ENCODE peak calls at places on chromosome 16, in seven cellular contexts. D, V, Q, T, G, R and I are unnamed samples.
A peak's percentile ranks its signal among the peaks of the same experiment; 100 is the strongest.

GRCh38 chr16:77993111-77993571 is 29.2 kb upstream of the CLEC3A start:
- DNase-seq in D (no peak), Q (peak; percentile 76), T (no peak), G (no peak), R (no peak), V (no peak), I (no peak)

GRCh38 chr16:87435399-87436224 is 43.5 kb downstream of the MAP1LC3B start:
- DNase-seq in D (peak; percentile 37), R (no peak), Q (peak; percentile 87), G (no peak), V (no peak), T (no peak), I (no peak)

GRCh38 chr16:55257971-55258613 is 65.9 kb upstream of the IRX6 start:
- DNase-seq in D (no peak), Q (peak; percentile 27), R (peak; percentile 60), G (peak; percentile 51), T (peak; percentile 11), V (peak; percentile 29), I (peak; percentile 70)

GRCh38 chr16:81614654-81615359 is 164.3 kb upstream of the PLCG2 start:
- DNase-seq in T (no peak), V (no peak), G (no peak), D (no peak), R (no peak), Q (no peak), I (no peak)

GRCh38 chr16:53417011-53417410 is 17.3 kb upstream of the RBL2 start:
- DNase-seq in G (no peak), T (no peak), Q (peak; percentile 27), D (no peak), V (no peak), R (no peak), I (no peak)

GRCh38 chr16:3961449-3961849 is 80.9 kb upstream of the CREBBP start:
- DNase-seq in D (peak; percentile 46), V (no peak), G (peak; percentile 36), T (no peak), Q (peak; percentile 62), R (no peak), I (peak; percentile 30)

GRCh38 chr16:71412270-71413160 is 29.3 kb downstream of the TLE7 start:
- DNase-seq in D (peak; percentile 46), T (peak; percentile 79), Q (peak; percentile 40), V (peak; percentile 28), R (peak; percentile 71), G (peak; percentile 70), I (peak; percentile 83)

GRCh38 chr16:52271088-52271487 is 275.9 kb downstream of the TOX3 start:
- DNase-seq in D (no peak), R (no peak), T (no peak), V (no peak), Q (no peak), G (no peak), I (peak; percentile 20)

GRCh38 chr16:88610080-88610479 is 28.3 kb upstream of the IL17C start:
- DNase-seq in G (no peak), D (no peak), R (no peak), Q (no peak), T (no peak), V (no peak), I (no peak)
- TF ChIP-seq CTCF in G (no peak), D (peak; percentile 38), R (no peak), Q (no peak), T (peak; percentile 32), V (no peak), I (peak; percentile 26)

DNA sequence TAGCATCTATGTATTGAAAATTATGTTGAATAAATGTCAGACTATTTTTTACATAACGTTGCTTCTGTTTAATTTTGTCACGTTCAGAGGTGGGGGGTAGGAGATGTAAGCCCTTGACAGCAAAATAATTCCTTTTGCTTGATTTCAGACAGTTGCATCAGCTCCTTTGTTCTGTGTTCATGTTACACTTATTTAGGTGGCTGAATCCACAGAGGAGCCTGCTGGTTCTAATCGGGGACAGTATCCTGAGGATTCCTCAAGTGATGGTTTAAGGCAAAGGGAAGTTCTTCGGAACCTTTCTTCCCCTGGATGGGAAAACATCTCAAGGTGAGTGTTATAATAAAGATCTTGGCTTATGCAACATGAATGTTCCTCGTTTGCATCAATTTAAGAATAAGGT is 4.5 kb downstream of the HERPUD1 start:
- DNase-seq in Q (no peak), V (no peak), D (no peak), T (no peak), G (no peak), R (no peak), I (no peak)
- TF ChIP-seq CTCF in Q (no peak), V (no peak), D (no peak), T (no peak), G (no peak), R (no peak), I (no peak)

DNA sequence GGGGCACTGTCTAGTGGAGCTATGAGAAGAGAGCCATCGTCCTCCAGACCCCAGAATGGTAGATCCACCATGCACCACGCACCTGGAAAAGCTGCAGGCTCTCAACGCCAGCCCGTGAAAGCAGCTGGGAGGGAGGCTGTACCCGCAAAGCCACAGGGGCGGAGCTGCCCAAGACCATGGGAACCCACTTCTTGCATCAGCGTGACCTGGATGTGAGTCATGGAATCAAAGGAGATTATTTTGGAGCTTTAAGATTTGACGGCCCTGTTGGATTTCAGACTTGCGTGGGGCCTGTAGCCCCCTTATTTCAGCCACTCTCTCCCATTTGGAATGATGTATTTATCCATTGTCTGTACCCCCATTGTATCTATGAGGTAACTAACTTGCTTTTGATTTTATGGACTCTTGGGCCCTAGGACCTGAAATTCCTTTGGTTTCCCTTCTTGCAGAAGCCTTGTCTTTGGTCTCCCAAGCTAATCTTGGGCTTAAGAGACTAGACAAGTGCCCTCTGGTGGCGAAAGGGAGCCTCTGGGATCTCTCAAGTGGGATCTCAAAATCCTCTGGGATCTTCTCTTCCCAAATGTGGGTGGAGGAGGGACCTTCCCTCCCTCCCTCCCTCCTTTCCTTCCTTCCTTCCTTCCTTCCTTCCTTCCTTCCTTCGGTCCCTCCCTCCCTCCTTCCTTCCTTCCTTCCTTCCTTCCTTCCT is 58.2 kb upstream of the HAPSTR1 start:
- DNase-seq in G (peak; percentile 83), Q (peak; percentile 69), V (no peak), D (peak; percentile 57), T (peak; percentile 26), R (peak; percentile 64), I (peak; percentile 40)
- TF ChIP-seq CTCF in G (peak; percentile 61), Q (peak; percentile 72), V (peak; percentile 56), D (peak; percentile 79), T (peak; percentile 69), R (no peak), I (peak; percentile 62)

GRCh38 chr16:89919535-89920406 is 1.1 kb downstream of the MC1R start:
- DNase-seq in D (no peak), V (no peak), Q (no peak), T (no peak), G (no peak), R (no peak), I (no peak)

GRCh38 chr16:89920723-89921122 is 2.1 kb downstream of the MC1R start:
- DNase-seq in Q (peak; percentile 72), T (no peak), V (no peak), R (no peak), G (no peak), D (peak; percentile 50), I (no peak)

GRCh38 chr16:89917773-89918452 is 749 bp upstream of the MC1R start:
- DNase-seq in Q (peak; percentile 90), T (peak; percentile 97), R (peak; percentile 77), V (peak; percentile 85), G (peak; percentile 96), D (peak; percentile 94), I (peak; percentile 53)

GRCh38 chr16:89921131-89921698 is 1.9 kb upstream of the TUBB3 start:
- DNase-seq in R (no peak), D (no peak), Q (no peak), T (no peak), V (no peak), G (no peak), I (no peak)

GRCh38 chr16:89918453-89919347 is at the start of gene MC1R:
- DNase-seq in T (no peak), D (no peak), R (no peak), G (peak; percentile 67), V (no peak), Q (peak; percentile 44), I (peak; percentile 59)
- TF ChIP-seq CTCF in T (no peak), D (peak; percentile 77), R (no peak), G (peak; percentile 43), V (peak; percentile 54), Q (peak; percentile 61), I (peak; percentile 68)